ENCODE peak calls at places on chromosomes 1 and 21, in nine cellular contexts. Z, A, D, J, M, I, X, G and B are unnamed samples.

GRCh38 chr1:19809044-19809750 is 5.9 kb downstream of the RNF186 start:
- DNase-seq in M (peak), X (no peak), I (no peak), J (no peak), G (no peak), Z (no peak), D (no peak), A (no peak), B (no peak)

GRCh38 chr1:31507676-31508530 is 68.4 kb upstream of the TINAGL1 start:
- DNase-seq in I (no peak), J (no peak), A (no peak), G (no peak), X (no peak), D (no peak), M (no peak), Z (no peak), B (no peak)

GRCh38 chr1:98276514-98276913 is 355.7 kb upstream of the DPYD start:
- DNase-seq in I (no peak), D (no peak), G (no peak), M (no peak), J (no peak), A (no peak), Z (no peak), X (no peak), B (no peak)

GRCh38 chr1:34858901-34859441 is 578 bp downstream of the SMIM12 start:
- DNase-seq in M (peak), D (no peak), Z (peak), A (no peak), I (peak), J (no peak), X (no peak), G (no peak), B (no peak)

GRCh38 chr1:207831517-207832327 is 79.2 kb downstream of the CD34 start:
- DNase-seq in G (no peak), X (no peak), J (no peak), A (no peak), D (no peak), M (no peak), I (no peak), Z (no peak), B (no peak)

GRCh38 chr1:16032388-16033100 is 10.7 kb downstream of the CLCNKA start:
- DNase-seq in D (peak), G (peak), J (peak), M (peak), A (peak), X (peak), Z (peak), I (no peak), B (peak)

GRCh38 chr1:36517019-36517387 is 34.3 kb upstream of the CSF3R start:
- DNase-seq in J (no peak), D (no peak), M (no peak), I (no peak), X (no peak), A (no peak), G (no peak), Z (no peak), B (no peak)

GRCh38 chr1:110011527-110012041 is 22.8 kb upstream of the STRIP1 start:
- DNase-seq in D (peak), I (no peak), X (no peak), A (no peak), J (no peak), M (peak), Z (peak), G (peak), B (no peak)

GRCh38 chr1:2452583-2453315 is 23.3 kb upstream of the PLCH2 start:
- DNase-seq in Z (no peak), A (no peak), J (no peak), D (no peak), G (no peak), X (no peak), I (no peak), M (no peak), B (peak)

GRCh38 chr1:48160486-48161132 is 61.9 kb upstream of the SLC5A9 start:
- DNase-seq in I (no peak), X (no peak), M (no peak), Z (no peak), A (no peak), G (no peak), D (no peak), J (no peak), B (no peak)

GRCh38 chr21:40173833-40174232 is 306.6 kb downstream of the PCP4 start:
- DNase-seq in X (no peak), D (no peak), A (no peak), G (no peak), Z (no peak), J (no peak), M (no peak), I (no peak), B (no peak)

GRCh38 chr1:231757101-231757404 is 130.5 kb downstream of the DISC1 start:
- DNase-seq in X (no peak), Z (no peak), G (no peak), D (no peak), J (no peak), I (no peak), A (no peak), M (no peak), B (no peak)

GRCh38 chr1:50977575-50978143 is 7.6 kb downstream of the CDKN2C start:
- DNase-seq in I (no peak), A (peak), Z (peak), J (peak), M (peak), X (peak), G (peak), D (peak), B (peak)

GRCh38 chr1:211711313-211711712 is 35.9 kb upstream of the NEK2 start:
- DNase-seq in J (no peak), I (no peak), D (no peak), X (no peak), A (no peak), M (no peak), Z (no peak), G (no peak), B (no peak)

GRCh38 chr1:46183119-46183842 is 7.0 kb upstream of the P3R3URF start:
- DNase-seq in G (peak), D (peak), A (peak), M (peak), I (no peak), X (peak), J (no peak), Z (no peak), B (peak)

GRCh38 chr21:35057428-35057827 is 8.3 kb upstream of the RUNX1 start:
- DNase-seq in Z (no peak), I (no peak), J (no peak), G (no peak), X (no peak), D (no peak), M (no peak), A (no peak), B (no peak)

GRCh38 chr21:34031835-34032370 is 41.5 kb upstream of the MRPS6 start:
- DNase-seq in D (no peak), M (no peak), I (no peak), X (no peak), A (no peak), G (no peak), Z (no peak), J (no peak), B (no peak)

GRCh38 chr1:85326851-85327250 is 50.4 kb upstream of the BCL10 start:
- DNase-seq in G (no peak), I (no peak), D (no peak), Z (no peak), A (no peak), J (no peak), M (no peak), X (no peak), B (no peak)

GRCh38 chr21:35506352-35506751 is 457.2 kb upstream of the RUNX1 start:
- DNase-seq in D (no peak), Z (no peak), A (no peak), G (no peak), M (peak), X (no peak), I (no peak), J (no peak), B (no peak)

GRCh38 chr1:167658574-167659328 is 28.7 kb downstream of the RCSD1 start:
- DNase-seq in Z (no peak), M (no peak), A (no peak), I (no peak), J (no peak), G (peak), X (no peak), D (no peak), B (no peak)

GRCh38 chr1:39127513-39127912 is 77.0 kb upstream of the MACF1 start:
- DNase-seq in J (no peak), G (no peak), D (no peak), X (no peak), M (no peak), A (no peak), I (no peak), Z (no peak), B (no peak)

GRCh38 chr1:230682274-230682673 is 31.6 kb downstream of the AGT start:
- DNase-seq in I (no peak), D (peak), Z (no peak), A (no peak), J (no peak), X (no peak), G (no peak), M (peak), B (no peak)

GRCh38 chr1:231827337-231828105 is 200.9 kb downstream of the DISC1 start:
- DNase-seq in X (no peak), I (no peak), D (no peak), Z (no peak), G (no peak), M (no peak), A (no peak), J (no peak), B (no peak)

GRCh38 chr1:205604059-205604458 is 27.8 kb downstream of the ELK4 start:
- DNase-seq in M (no peak), D (no peak), Z (no peak), X (no peak), J (no peak), G (no peak), A (no peak), I (no peak), B (no peak)

GRCh38 chr1:162136760-162137537 is 67.5 kb downstream of the NOS1AP start:
- DNase-seq in J (no peak), X (no peak), Z (no peak), G (no peak), I (no peak), M (no peak), D (no peak), A (no peak), B (no peak)

GRCh38 chr1:4146101-4146500 is 246.0 kb upstream of the C1orf174 start:
- DNase-seq in D (no peak), M (no peak), J (no peak), X (no peak), Z (no peak), G (no peak), A (no peak), I (no peak), B (no peak)

GRCh38 chr21:15850645-15851044 is 120.9 kb downstream of the USP25 start:
- DNase-seq in M (no peak), J (no peak), Z (no peak), D (no peak), X (no peak), I (no peak), A (no peak), G (no peak), B (no peak)

GRCh38 chr21:42851812-42852665 is 27.3 kb downstream of the WDR4 start:
- DNase-seq in I (no peak), M (no peak), A (no peak), Z (no peak), D (no peak), G (no peak), J (no peak), X (no peak), B (no peak)

GRCh38 chr1:80593197-80593596 is 1207.5 kb upstream of the ADGRL2 start:
- DNase-seq in D (no peak), X (no peak), J (no peak), I (no peak), Z (no peak), A (no peak), G (no peak), M (no peak), B (no peak)

GRCh38 chr1:18922319-18922726 is 20.0 kb upstream of the ALDH4A1 start:
- DNase-seq in A (peak), Z (no peak), J (no peak), D (peak), M (peak), I (no peak), X (peak), G (no peak), B (peak)

GRCh38 chr1:5939268-5940060 is 52.8 kb downstream of the NPHP4 start:
- DNase-seq in A (no peak), D (no peak), J (no peak), X (no peak), M (no peak), Z (no peak), I (no peak), G (no peak), B (no peak)

GRCh38 chr1:200628223-200628868 is 7.8 kb upstream of the KIF14 start:
- DNase-seq in G (no peak), Z (peak), D (no peak), I (no peak), X (no peak), J (no peak), M (peak), A (no peak), B (no peak)

GRCh38 chr1:236868625-236869467 is 73.8 kb downstream of the MTR start:
- DNase-seq in I (no peak), M (peak), J (peak), G (peak), X (no peak), Z (peak), D (peak), A (no peak), B (no peak)

GRCh38 chr1:159197767-159198557 is 6.7 kb upstream of the ACKR1 start:
- DNase-seq in A (no peak), I (no peak), Z (peak), G (peak), D (peak), M (peak), J (peak), X (peak), B (peak)

GRCh38 chr21:45333583-45334121 is 46.0 kb upstream of the POFUT2 start:
- DNase-seq in I (no peak), A (peak), X (no peak), M (no peak), J (no peak), G (no peak), D (no peak), Z (no peak), B (no peak)

GRCh38 chr21:36703626-36704280 is 4.8 kb downstream of the SIM2 start:
- DNase-seq in D (no peak), G (no peak), A (no peak), Z (no peak), I (no peak), M (no peak), J (no peak), X (no peak), B (no peak)

GRCh38 chr1:192879416-192879815 is 70.6 kb downstream of the RGS2 start:
- DNase-seq in X (no peak), Z (no peak), D (no peak), G (no peak), A (no peak), J (no peak), I (no peak), M (no peak), B (no peak)

GRCh38 chr1:67668660-67669059 is 16.3 kb upstream of the GADD45A start:
- DNase-seq in Z (no peak), G (no peak), J (no peak), I (no peak), M (no peak), D (no peak), X (no peak), A (no peak), B (no peak)

GRCh38 chr21:14454642-14455009 is 71.7 kb upstream of the HSPA13 start:
- DNase-seq in J (no peak), X (no peak), A (no peak), Z (no peak), M (no peak), G (no peak), I (no peak), D (no peak), B (no peak)

GRCh38 chr1:3469849-3470649 is 15.6 kb downstream of the ARHGEF16 start:
- DNase-seq in A (peak), I (no peak), J (no peak), G (no peak), Z (no peak), X (no peak), D (no peak), M (no peak), B (no peak)